ENCODE peak calls at places on chromosomes 4 and X, in eight cellular contexts. One of them, this sample, is unnamed.

GRCh38 chr4:73520821-73521220 is 39.3 kb downstream of the AFM start:
- DNase-seq in kidney epithelial cell: no peak
- DNase-seq in AG04449: peak; percentile 14
- DNase-seq in activated CD8-positive, alpha-beta T cell treated with anti-CD3 and anti-CD28 coated beads for 36 hours: no peak
- DNase-seq in left lung: no peak
- DNase-seq in bronchial epithelial cell: no peak
- DNase-seq in A549: peak; percentile 24
- DNase-seq in esophagus squamous epithelium: no peak
- DNase-seq in this sample: peak; percentile 51

GRCh38 chrX:147927220-147927619 is 15.5 kb downstream of the FMR1 start:
- DNase-seq in bronchial epithelial cell: no peak
- DNase-seq in AG04449: no peak
- DNase-seq in esophagus squamous epithelium: no peak
- DNase-seq in left lung: no peak
- DNase-seq in A549: no peak
- DNase-seq in activated CD8-positive, alpha-beta T cell treated with anti-CD3 and anti-CD28 coated beads for 36 hours: no peak
- DNase-seq in kidney epithelial cell: no peak
- DNase-seq in this sample: no peak

GRCh38 chrX:97290199-97290598 is 406.5 kb downstream of the RPA4 start:
- DNase-seq in kidney epithelial cell: no peak
- DNase-seq in esophagus squamous epithelium: no peak
- DNase-seq in activated CD8-positive, alpha-beta T cell treated with anti-CD3 and anti-CD28 coated beads for 36 hours: no peak
- DNase-seq in bronchial epithelial cell: no peak
- DNase-seq in AG04449: no peak
- DNase-seq in A549: no peak
- DNase-seq in left lung: no peak
- DNase-seq in this sample: peak; percentile 56

GRCh38 chr4:186192068-186192751 is 843 bp downstream of the CYP4V2 start:
- DNase-seq in activated CD8-positive, alpha-beta T cell treated with anti-CD3 and anti-CD28 coated beads for 36 hours: peak; percentile 45
- DNase-seq in left lung: no peak
- DNase-seq in esophagus squamous epithelium: no peak
- DNase-seq in AG04449: no peak
- DNase-seq in kidney epithelial cell: no peak
- DNase-seq in A549: no peak
- DNase-seq in bronchial epithelial cell: peak; percentile 33
- DNase-seq in this sample: peak; percentile 73

GRCh38 chr4:173014113-173014558 is 154.5 kb upstream of the GALNT7 start:
- DNase-seq in A549: peak; percentile 70
- DNase-seq in kidney epithelial cell: no peak
- DNase-seq in left lung: no peak
- DNase-seq in bronchial epithelial cell: peak; percentile 88
- DNase-seq in AG04449: no peak
- DNase-seq in esophagus squamous epithelium: no peak
- DNase-seq in activated CD8-positive, alpha-beta T cell treated with anti-CD3 and anti-CD28 coated beads for 36 hours: no peak
- DNase-seq in this sample: peak; percentile 84

GRCh38 chrX:42948723-42949122 is 170.8 kb upstream of the PPP1R2C start:
- DNase-seq in AG04449: no peak
- DNase-seq in A549: no peak
- DNase-seq in esophagus squamous epithelium: no peak
- DNase-seq in activated CD8-positive, alpha-beta T cell treated with anti-CD3 and anti-CD28 coated beads for 36 hours: peak; percentile 54
- DNase-seq in bronchial epithelial cell: no peak
- DNase-seq in left lung: no peak
- DNase-seq in kidney epithelial cell: no peak
- DNase-seq in this sample: no peak

GRCh38 chr4:6331018-6331417 is 61.4 kb downstream of the WFS1 start:
- DNase-seq in esophagus squamous epithelium: no peak
- DNase-seq in A549: peak; percentile 60
- DNase-seq in left lung: no peak
- DNase-seq in bronchial epithelial cell: no peak
- DNase-seq in kidney epithelial cell: no peak
- DNase-seq in activated CD8-positive, alpha-beta T cell treated with anti-CD3 and anti-CD28 coated beads for 36 hours: peak; percentile 41
- DNase-seq in AG04449: no peak
- DNase-seq in this sample: peak; percentile 73

GRCh38 chr4:15469402-15470148 is at the start of gene CC2D2A:
- DNase-seq in kidney epithelial cell: peak; percentile 39
- DNase-seq in bronchial epithelial cell: peak; percentile 56
- DNase-seq in left lung: no peak
- DNase-seq in A549: peak; percentile 58
- DNase-seq in activated CD8-positive, alpha-beta T cell treated with anti-CD3 and anti-CD28 coated beads for 36 hours: no peak
- DNase-seq in esophagus squamous epithelium: no peak
- DNase-seq in AG04449: no peak
- DNase-seq in this sample: peak; percentile 66

GRCh38 chr4:145815626-145816025 is 123.0 kb downstream of the ZNF827 start:
- DNase-seq in A549: no peak
- DNase-seq in activated CD8-positive, alpha-beta T cell treated with anti-CD3 and anti-CD28 coated beads for 36 hours: no peak
- DNase-seq in bronchial epithelial cell: no peak
- DNase-seq in AG04449: peak; percentile 59
- DNase-seq in left lung: no peak
- DNase-seq in kidney epithelial cell: no peak
- DNase-seq in esophagus squamous epithelium: no peak
- DNase-seq in this sample: no peak

GRCh38 chrX:10741496-10742048 is 121.2 kb upstream of the MID1 start:
- DNase-seq in A549: no peak
- DNase-seq in bronchial epithelial cell: no peak
- DNase-seq in left lung: no peak
- DNase-seq in esophagus squamous epithelium: no peak
- DNase-seq in kidney epithelial cell: no peak
- DNase-seq in AG04449: no peak
- DNase-seq in activated CD8-positive, alpha-beta T cell treated with anti-CD3 and anti-CD28 coated beads for 36 hours: no peak
- DNase-seq in this sample: no peak

GRCh38 chr4:113452868-113453620 is 308.5 kb downstream of the CAMK2D start:
- DNase-seq in bronchial epithelial cell: peak; percentile 72
- DNase-seq in esophagus squamous epithelium: no peak
- DNase-seq in A549: peak; percentile 31
- DNase-seq in kidney epithelial cell: no peak
- DNase-seq in activated CD8-positive, alpha-beta T cell treated with anti-CD3 and anti-CD28 coated beads for 36 hours: peak; percentile 11
- DNase-seq in AG04449: no peak
- DNase-seq in left lung: no peak
- DNase-seq in this sample: peak; percentile 92

GRCh38 chrX:151398346-151398745 is 1.3 kb downstream of the VMA21 start:
- DNase-seq in AG04449: no peak
- DNase-seq in activated CD8-positive, alpha-beta T cell treated with anti-CD3 and anti-CD28 coated beads for 36 hours: no peak
- DNase-seq in A549: no peak
- DNase-seq in esophagus squamous epithelium: no peak
- DNase-seq in bronchial epithelial cell: no peak
- DNase-seq in left lung: no peak
- DNase-seq in kidney epithelial cell: no peak
- DNase-seq in this sample: no peak

DNA sequence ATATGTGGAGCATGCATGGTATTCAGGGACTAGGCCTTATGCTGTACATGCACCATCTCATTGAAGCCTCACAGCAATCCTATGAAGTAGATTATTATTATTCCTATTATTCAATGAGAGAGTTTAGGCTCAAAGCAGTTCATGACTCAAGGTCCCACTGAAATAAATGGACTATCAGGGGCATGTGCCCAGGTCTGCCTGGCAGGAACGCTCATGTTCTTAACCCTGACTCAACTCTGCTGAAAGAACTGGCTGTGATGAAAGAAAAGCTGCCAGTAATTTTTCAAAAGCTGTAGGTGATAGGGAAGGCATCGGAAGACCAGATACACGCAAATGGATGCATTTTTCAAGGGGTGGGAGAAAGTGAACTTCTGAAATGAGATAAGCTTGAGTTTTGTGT is 243.4 kb downstream of the PTTG2 start:
- DNase-seq in AG04449: no peak
- DNase-seq in left lung: no peak
- DNase-seq in bronchial epithelial cell: no peak
- DNase-seq in kidney epithelial cell: no peak
- DNase-seq in esophagus squamous epithelium: no peak
- DNase-seq in activated CD8-positive, alpha-beta T cell treated with anti-CD3 and anti-CD28 coated beads for 36 hours: no peak
- DNase-seq in A549: no peak
- DNase-seq in this sample: no peak
- TF ChIP-seq CTCF in AG04449: no peak
- TF ChIP-seq CTCF in left lung: no peak
- TF ChIP-seq CTCF in bronchial epithelial cell: no peak
- TF ChIP-seq CTCF in kidney epithelial cell: no peak
- TF ChIP-seq CTCF in esophagus squamous epithelium: no peak
- TF ChIP-seq CTCF in activated CD8-positive, alpha-beta T cell treated with anti-CD3 and anti-CD28 coated beads for 36 hours: no peak
- TF ChIP-seq CTCF in A549: no peak
- TF ChIP-seq CTCF in this sample: no peak

GRCh38 chr4:1579834-1580686 is 104.1 kb downstream of the FAM53A start:
- DNase-seq in left lung: peak; percentile 97
- DNase-seq in bronchial epithelial cell: peak; percentile 31
- DNase-seq in A549: peak; percentile 96
- DNase-seq in esophagus squamous epithelium: peak; percentile 71
- DNase-seq in activated CD8-positive, alpha-beta T cell treated with anti-CD3 and anti-CD28 coated beads for 36 hours: peak; percentile 93
- DNase-seq in kidney epithelial cell: no peak
- DNase-seq in AG04449: no peak
- DNase-seq in this sample: peak; percentile 96

GRCh38 chr4:1578301-1578781 is 105.8 kb downstream of the FAM53A start:
- DNase-seq in A549: no peak
- DNase-seq in AG04449: no peak
- DNase-seq in activated CD8-positive, alpha-beta T cell treated with anti-CD3 and anti-CD28 coated beads for 36 hours: no peak
- DNase-seq in left lung: peak; percentile 71
- DNase-seq in kidney epithelial cell: no peak
- DNase-seq in bronchial epithelial cell: no peak
- DNase-seq in esophagus squamous epithelium: no peak
- DNase-seq in this sample: peak; percentile 72

GRCh38 chr4:1577818-1578217 is 106.3 kb downstream of the FAM53A start:
- DNase-seq in A549: no peak
- DNase-seq in activated CD8-positive, alpha-beta T cell treated with anti-CD3 and anti-CD28 coated beads for 36 hours: no peak
- DNase-seq in AG04449: no peak
- DNase-seq in esophagus squamous epithelium: no peak
- DNase-seq in left lung: peak; percentile 51
- DNase-seq in bronchial epithelial cell: no peak
- DNase-seq in kidney epithelial cell: no peak
- DNase-seq in this sample: no peak

GRCh38 chr4:1576961-1577814 is 106.9 kb downstream of the FAM53A start:
- DNase-seq in AG04449: no peak
- DNase-seq in A549: no peak
- DNase-seq in activated CD8-positive, alpha-beta T cell treated with anti-CD3 and anti-CD28 coated beads for 36 hours: no peak
- DNase-seq in bronchial epithelial cell: no peak
- DNase-seq in kidney epithelial cell: no peak
- DNase-seq in esophagus squamous epithelium: no peak
- DNase-seq in left lung: peak; percentile 81
- DNase-seq in this sample: no peak

DNA sequence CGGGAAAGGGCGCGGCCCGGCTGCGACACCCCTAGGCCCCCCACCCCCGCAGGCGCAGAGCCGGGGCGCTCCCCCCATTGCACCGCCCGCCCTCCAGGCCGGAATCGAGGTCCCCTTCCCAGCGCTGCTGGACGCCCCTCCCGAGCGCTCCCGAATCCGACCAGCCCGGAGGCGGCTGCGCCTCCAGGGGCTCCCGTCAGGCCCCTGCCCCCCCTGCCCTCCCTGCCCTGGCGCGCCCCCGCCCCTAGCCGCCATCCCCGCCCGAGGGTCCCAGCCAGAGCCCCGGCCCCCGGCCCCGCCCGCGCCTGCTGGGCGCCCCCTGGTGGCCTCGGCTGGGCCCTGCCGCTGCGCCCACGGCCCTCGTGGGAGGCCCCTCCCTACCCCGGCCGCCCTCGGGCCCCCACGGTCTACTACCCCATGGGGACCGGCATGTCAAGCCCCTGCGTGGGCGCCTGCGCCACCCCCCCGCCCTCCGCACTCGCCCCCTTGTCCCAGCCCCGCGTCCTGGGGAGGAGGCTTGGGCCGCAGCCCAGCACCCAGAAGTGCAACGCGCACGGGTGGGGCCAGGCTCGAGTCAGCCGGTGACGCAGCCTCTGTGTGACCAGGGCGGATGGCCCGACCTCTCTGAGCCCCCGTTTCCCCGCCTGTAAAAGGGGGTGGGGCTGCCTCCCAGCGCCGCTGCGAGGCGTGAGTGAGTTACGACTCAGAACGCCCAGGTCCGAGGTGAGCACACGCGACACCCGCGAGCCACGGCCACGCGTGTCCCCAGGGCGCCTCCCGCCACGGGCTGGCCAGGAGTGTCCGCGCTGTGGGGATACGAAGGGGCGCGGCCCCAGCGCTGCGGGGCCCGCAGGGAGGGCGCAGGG is 104.9 kb downstream of the FAM53A start:
- DNase-seq in esophagus squamous epithelium: peak; percentile 31
- DNase-seq in AG04449: no peak
- DNase-seq in activated CD8-positive, alpha-beta T cell treated with anti-CD3 and anti-CD28 coated beads for 36 hours: peak; percentile 87
- DNase-seq in bronchial epithelial cell: peak; percentile 44
- DNase-seq in kidney epithelial cell: no peak
- DNase-seq in A549: peak; percentile 83
- DNase-seq in left lung: peak; percentile 93
- DNase-seq in this sample: peak; percentile 68
- TF ChIP-seq CTCF in esophagus squamous epithelium: peak; percentile 53
- TF ChIP-seq CTCF in AG04449: peak; percentile 42
- TF ChIP-seq CTCF in activated CD8-positive, alpha-beta T cell treated with anti-CD3 and anti-CD28 coated beads for 36 hours: peak; percentile 87
- TF ChIP-seq CTCF in bronchial epithelial cell: peak; percentile 34
- TF ChIP-seq CTCF in kidney epithelial cell: no peak
- TF ChIP-seq CTCF in A549: peak; percentile 72
- TF ChIP-seq CTCF in left lung: peak; percentile 84
- TF ChIP-seq CTCF in this sample: peak; percentile 37

GRCh38 chrX:69493766-69494165 is 10.4 kb upstream of the NALF2 start:
- DNase-seq in kidney epithelial cell: no peak
- DNase-seq in A549: no peak
- DNase-seq in AG04449: no peak
- DNase-seq in bronchial epithelial cell: peak; percentile 66
- DNase-seq in left lung: no peak
- DNase-seq in activated CD8-positive, alpha-beta T cell treated with anti-CD3 and anti-CD28 coated beads for 36 hours: no peak
- DNase-seq in esophagus squamous epithelium: no peak
- DNase-seq in this sample: no peak

GRCh38 chrX:69489625-69490024 is 14.5 kb upstream of the NALF2 start:
- DNase-seq in esophagus squamous epithelium: no peak
- DNase-seq in kidney epithelial cell: no peak
- DNase-seq in activated CD8-positive, alpha-beta T cell treated with anti-CD3 and anti-CD28 coated beads for 36 hours: no peak
- DNase-seq in A549: no peak
- DNase-seq in bronchial epithelial cell: no peak
- DNase-seq in left lung: no peak
- DNase-seq in AG04449: no peak
- DNase-seq in this sample: no peak

GRCh38 chrX:69496143-69496542 is 8.0 kb upstream of the NALF2 start:
- DNase-seq in bronchial epithelial cell: no peak
- DNase-seq in A549: no peak
- DNase-seq in kidney epithelial cell: no peak
- DNase-seq in AG04449: no peak
- DNase-seq in left lung: no peak
- DNase-seq in esophagus squamous epithelium: no peak
- DNase-seq in activated CD8-positive, alpha-beta T cell treated with anti-CD3 and anti-CD28 coated beads for 36 hours: no peak
- DNase-seq in this sample: no peak

DNA sequence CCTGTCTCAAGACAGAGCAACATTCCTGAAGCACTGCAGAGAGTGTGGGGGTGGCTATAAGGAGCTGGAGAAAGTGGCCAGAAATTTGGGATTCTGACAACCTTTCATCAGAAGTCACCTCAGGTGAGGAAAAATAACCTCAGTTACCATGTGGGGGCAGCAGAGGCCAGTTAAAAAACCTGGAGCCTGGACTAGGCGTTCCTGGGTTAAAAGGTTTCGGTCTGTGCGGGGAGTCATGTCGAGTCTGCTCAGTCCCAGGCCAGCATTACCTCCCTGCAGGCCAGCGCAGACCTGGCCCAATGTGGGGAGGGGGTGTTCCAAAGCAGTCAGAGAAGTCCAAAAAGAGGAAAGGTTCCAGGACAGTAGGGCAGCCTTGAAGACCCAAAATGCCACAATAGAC is 10.9 kb upstream of the NALF2 start:
- DNase-seq in activated CD8-positive, alpha-beta T cell treated with anti-CD3 and anti-CD28 coated beads for 36 hours: peak; percentile 38
- DNase-seq in left lung: no peak
- DNase-seq in AG04449: no peak
- DNase-seq in esophagus squamous epithelium: no peak
- DNase-seq in bronchial epithelial cell: peak; percentile 23
- DNase-seq in kidney epithelial cell: no peak
- DNase-seq in A549: peak; percentile 30
- DNase-seq in this sample: peak; percentile 82
- TF ChIP-seq CTCF in activated CD8-positive, alpha-beta T cell treated with anti-CD3 and anti-CD28 coated beads for 36 hours: peak; percentile 36
- TF ChIP-seq CTCF in left lung: no peak
- TF ChIP-seq CTCF in AG04449: peak; percentile 1
- TF ChIP-seq CTCF in esophagus squamous epithelium: peak; percentile 27
- TF ChIP-seq CTCF in bronchial epithelial cell: peak; percentile 41
- TF ChIP-seq CTCF in kidney epithelial cell: peak; percentile 37
- TF ChIP-seq CTCF in A549: peak; percentile 54
- TF ChIP-seq CTCF in this sample: peak; percentile 67

GRCh38 chr4:139509727-139510410 is 46.1 kb downstream of the SETD7 start:
- DNase-seq in esophagus squamous epithelium: no peak
- DNase-seq in kidney epithelial cell: no peak
- DNase-seq in bronchial epithelial cell: peak; percentile 20
- DNase-seq in A549: peak; percentile 29
- DNase-seq in activated CD8-positive, alpha-beta T cell treated with anti-CD3 and anti-CD28 coated beads for 36 hours: no peak
- DNase-seq in left lung: no peak
- DNase-seq in AG04449: no peak
- DNase-seq in this sample: peak; percentile 79
- TF ChIP-seq CTCF in esophagus squamous epithelium: peak; percentile 22
- TF ChIP-seq CTCF in kidney epithelial cell: peak; percentile 35
- TF ChIP-seq CTCF in bronchial epithelial cell: peak; percentile 50
- TF ChIP-seq CTCF in A549: peak; percentile 19
- TF ChIP-seq CTCF in activated CD8-positive, alpha-beta T cell treated with anti-CD3 and anti-CD28 coated beads for 36 hours: no peak
- TF ChIP-seq CTCF in left lung: no peak
- TF ChIP-seq CTCF in AG04449: peak; percentile 40
- TF ChIP-seq CTCF in this sample: peak; percentile 94